ENCODE peak calls at places on chromosome 22, in five cellular contexts. One of them, this sample, is unnamed.

GRCh38 chr22:28172948-28173360 is 253.9 kb upstream of the PITPNB start:
- DNase-seq in K562: no peak
- DNase-seq in HCT116: no peak
- DNase-seq in A549: no peak
- DNase-seq in GM12878: no peak
- DNase-seq in this sample: no peak

GRCh38 chr22:46057206-46057605 is 80.2 kb upstream of the WNT7B start:
- DNase-seq in HCT116: no peak
- DNase-seq in K562: no peak
- DNase-seq in GM12878: no peak
- DNase-seq in A549: no peak
- DNase-seq in this sample: no peak

GRCh38 chr22:26476705-26477340 is 6.8 kb downstream of the HPS4 start:
- DNase-seq in K562: no peak
- DNase-seq in A549: no peak
- DNase-seq in HCT116: no peak
- DNase-seq in GM12878: no peak
- DNase-seq in this sample: peak

GRCh38 chr22:40922484-40923303 is 28.5 kb upstream of the RBX1 start:
- DNase-seq in HCT116: peak
- DNase-seq in K562: peak
- DNase-seq in A549: peak
- DNase-seq in GM12878: peak
- DNase-seq in this sample: peak

GRCh38 chr22:35191412-35191811 is 65.9 kb upstream of the HMGXB4 start:
- DNase-seq in GM12878: no peak
- DNase-seq in K562: no peak
- DNase-seq in HCT116: peak
- DNase-seq in A549: peak
- DNase-seq in this sample: peak

GRCh38 chr22:26291940-26292666 is 122.8 kb downstream of the SEZ6L start:
- DNase-seq in HCT116: no peak
- DNase-seq in GM12878: no peak
- DNase-seq in K562: no peak
- DNase-seq in A549: no peak
- DNase-seq in this sample: no peak

GRCh38 chr22:39943366-39943765 is 16.8 kb upstream of the TMA7B start:
- DNase-seq in HCT116: no peak
- DNase-seq in A549: no peak
- DNase-seq in K562: peak
- DNase-seq in GM12878: no peak
- DNase-seq in this sample: no peak

GRCh38 chr22:29336751-29337490 is 21.4 kb upstream of the RASL10A start:
- DNase-seq in A549: no peak
- DNase-seq in HCT116: no peak
- DNase-seq in K562: no peak
- DNase-seq in GM12878: no peak
- DNase-seq in this sample: no peak

GRCh38 chr22:19375435-19375834 is 56.1 kb downstream of the HIRA start:
- DNase-seq in K562: no peak
- DNase-seq in HCT116: no peak
- DNase-seq in A549: no peak
- DNase-seq in GM12878: no peak
- DNase-seq in this sample: no peak

GRCh38 chr22:50197856-50198623 is 2.8 kb upstream of the SELENOO start:
- DNase-seq in GM12878: no peak
- DNase-seq in HCT116: no peak
- DNase-seq in A549: no peak
- DNase-seq in K562: no peak
- DNase-seq in this sample: no peak
- TF ChIP-seq POLR2A in GM12878: peak
- TF ChIP-seq POLR2A in HCT116: no peak
- TF ChIP-seq POLR2A in A549: no peak
- TF ChIP-seq POLR2A in K562: no peak
- TF ChIP-seq POLR2A in this sample: no peak

DNA sequence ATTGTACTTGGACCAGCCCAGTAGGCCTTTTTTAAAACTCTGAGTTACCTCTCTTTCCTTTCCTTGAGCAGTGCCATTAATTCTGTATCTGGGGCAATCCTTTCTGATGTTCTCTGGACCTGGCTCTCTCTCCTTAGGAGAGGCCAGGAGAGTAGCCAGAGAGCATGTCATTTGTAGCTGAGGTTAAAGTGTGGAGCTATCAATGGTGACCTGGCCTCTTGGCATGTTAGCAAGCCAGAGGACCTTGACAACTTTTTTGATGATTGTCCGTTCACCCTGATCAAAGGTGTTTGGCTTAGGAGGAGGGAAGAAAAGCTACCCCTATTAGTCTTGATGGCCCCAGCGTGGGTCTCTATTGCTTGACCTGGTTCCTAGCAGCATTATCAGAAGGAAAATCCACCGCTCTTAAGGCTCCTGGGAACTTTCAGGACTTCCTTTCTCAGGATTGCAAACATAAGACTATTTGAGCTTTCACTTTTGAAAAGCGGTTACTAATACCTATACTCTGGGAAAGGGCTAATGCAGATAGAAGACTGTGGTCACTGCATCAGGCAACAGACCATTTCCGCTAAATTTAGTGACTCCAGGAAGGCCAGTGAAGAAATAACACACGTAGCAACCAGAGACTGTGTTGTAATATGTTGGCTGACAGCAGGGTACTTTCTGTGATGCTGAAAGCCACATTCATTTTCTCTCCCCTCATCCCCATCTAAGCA is 18.2 kb downstream of the LIMK2 start:
- DNase-seq in K562: no peak
- DNase-seq in HCT116: no peak
- DNase-seq in GM12878: peak
- DNase-seq in A549: no peak
- DNase-seq in this sample: no peak
- TF ChIP-seq MAX in K562: no peak
- TF ChIP-seq MAX in HCT116: no peak
- TF ChIP-seq MAX in GM12878: no peak
- TF ChIP-seq MAX in A549: no peak
- TF ChIP-seq MAX in this sample: no peak

GRCh38 chr22:32623943-32624342 is 149.3 kb downstream of the FBXO7 start:
- DNase-seq in K562: no peak
- DNase-seq in GM12878: no peak
- DNase-seq in HCT116: no peak
- DNase-seq in A549: no peak
- DNase-seq in this sample: peak

GRCh38 chr22:32620992-32621391 is 146.4 kb downstream of the FBXO7 start:
- DNase-seq in HCT116: no peak
- DNase-seq in A549: peak
- DNase-seq in GM12878: no peak
- DNase-seq in K562: no peak
- DNase-seq in this sample: peak

GRCh38 chr22:32622762-32623147 is 148.1 kb downstream of the FBXO7 start:
- DNase-seq in GM12878: no peak
- DNase-seq in K562: no peak
- DNase-seq in HCT116: no peak
- DNase-seq in A549: no peak
- DNase-seq in this sample: no peak

GRCh38 chr22:32621656-32622003 is 147.0 kb downstream of the FBXO7 start:
- DNase-seq in GM12878: no peak
- DNase-seq in K562: no peak
- DNase-seq in HCT116: no peak
- DNase-seq in A549: no peak
- DNase-seq in this sample: no peak

GRCh38 chr22:32622004-32622761 is 147.6 kb downstream of the FBXO7 start:
- DNase-seq in GM12878: no peak
- DNase-seq in A549: no peak
- DNase-seq in HCT116: no peak
- DNase-seq in K562: no peak
- DNase-seq in this sample: peak
- TF ChIP-seq REST in GM12878: no peak
- TF ChIP-seq REST in A549: no peak
- TF ChIP-seq REST in HCT116: no peak
- TF ChIP-seq REST in K562: no peak
- TF ChIP-seq REST in this sample: no peak

GRCh38 chr22:44591146-44591790 is 93.2 kb upstream of the RTL6 start:
- DNase-seq in A549: no peak
- DNase-seq in HCT116: no peak
- DNase-seq in K562: no peak
- DNase-seq in GM12878: no peak
- DNase-seq in this sample: no peak
- TF ChIP-seq POLR2A in A549: no peak
- TF ChIP-seq POLR2A in HCT116: no peak
- TF ChIP-seq POLR2A in K562: no peak
- TF ChIP-seq POLR2A in GM12878: no peak
- TF ChIP-seq POLR2A in this sample: no peak

This sample was measured in HepG2.